ENCODE peak calls at places on chromosomes 13 and 19, in five cellular contexts. D is Peyer's patch; F is CD4-positive, alpha-beta memory T cell; P is pancreas; Y is H1. Z is an unnamed sample. For H3K4me1 and H3K27me3, the result is how much of the 10 kb centered on the place peaks cover.

GRCh38 chr13:38759390-38759789 is 72.5 kb downstream of the FREM2 start:
- DNase-seq in Y (no peak), F (no peak), D (no peak), P (no peak), Z (no peak)

GRCh38 chr13:74974234-74974879 is 507.6 kb downstream of the TBC1D4 start:
- DNase-seq in F (no peak), Y (no peak), P (no peak), D (no peak), Z (no peak)

GRCh38 chr13:101424381-101425155 is 8.3 kb upstream of the NALCN start:
- DNase-seq in P (no peak), Y (no peak), F (no peak), D (no peak), Z (no peak)

GRCh38 chr19:7505682-7506384 is 10.1 kb upstream of the ZNF358 start:
- DNase-seq in Y (no peak), F (no peak), D (peak), P (peak), Z (no peak)

GRCh38 chr13:67048084-67048792 is 181.9 kb downstream of the PCDH9 start:
- DNase-seq in Y (no peak), F (no peak), D (no peak), P (no peak), Z (no peak)

GRCh38 chr13:98941118-98941517 is 36.7 kb downstream of the DOCK9 start:
- DNase-seq in P (no peak), D (no peak), F (no peak), Y (no peak), Z (no peak)

GRCh38 chr19:33064117-33064777 is 441 bp downstream of the RHPN2 start:
- DNase-seq in Y (no peak), P (peak), F (peak), D (peak), Z (peak)

GRCh38 chr13:84192125-84192524 is 309.9 kb upstream of the SLITRK1 start:
- DNase-seq in D (no peak), P (no peak), F (no peak), Y (no peak), Z (no peak)

GRCh38 chr19:40365613-40366401 is 17.3 kb downstream of the PLD3 start:
- DNase-seq in P (peak), F (peak), D (peak), Y (peak), Z (peak)

GRCh38 chr19:45293682-45294081 is 29.0 kb downstream of the CKM start:
- DNase-seq in D (no peak), F (no peak), P (no peak), Y (no peak), Z (no peak)

GRCh38 chr13:79126706-79127105 is 279.3 kb downstream of the RBM26 start:
- DNase-seq in P (no peak), D (no peak), Y (no peak), F (no peak), Z (no peak)

GRCh38 chr13:83453723-83454122 is 428.6 kb downstream of the SLITRK1 start:
- DNase-seq in D (no peak), P (no peak), Y (no peak), F (no peak), Z (no peak)

GRCh38 chr13:44088911-44089851 is 209.5 kb downstream of the LACC1 start:
- DNase-seq in Y (no peak), D (no peak), F (peak), P (no peak), Z (no peak)

GRCh38 chr19:55369651-55370304 is 485 bp downstream of the IL11 start:
- DNase-seq in Y (no peak), P (no peak), D (no peak), F (no peak), Z (no peak)

GRCh38 chr13:31204592-31204991 is 4.8 kb downstream of the B3GLCT start:
- DNase-seq in Y (no peak), F (no peak), D (no peak), P (no peak), Z (no peak)

GRCh38 chr13:100875392-100876043 is 200.9 kb upstream of the TMTC4 start:
- DNase-seq in D (no peak), Y (no peak), P (no peak), F (no peak), Z (no peak)

GRCh38 chr19:9309974-9310446 is 372 bp upstream of the ZNF699 start:
- DNase-seq in D (no peak), Y (peak), F (no peak), P (no peak), Z (no peak)

GRCh38 chr13:25330541-25330940 is 29.1 kb downstream of the NUP58 start:
- DNase-seq in Y (no peak), P (no peak), D (no peak), F (no peak), Z (no peak)

GRCh38 chr13:103803349-103803748 is 737.1 kb upstream of the SLC10A2 start:
- DNase-seq in D (no peak), P (no peak), F (no peak), Y (no peak), Z (no peak)

GRCh38 chr19:47032171-47032811 is 12.7 kb downstream of the NPAS1 start:
- DNase-seq in Y (no peak), P (peak), D (peak), F (peak), Z (peak)

GRCh38 chr13:79621902-79622301 is 140.9 kb downstream of the NDFIP2 start:
- DNase-seq in Y (no peak), D (no peak), P (no peak), F (no peak), Z (no peak)

GRCh38 chr13:65725001-65725400 is 1505.1 kb downstream of the PCDH9 start:
- DNase-seq in D (no peak), F (no peak), Y (no peak), P (no peak), Z (no peak)

GRCh38 chr13:103222683-103223082 is 156.5 kb upstream of the SLC10A2 start:
- DNase-seq in D (no peak), P (no peak), Y (no peak), F (no peak), Z (no peak)

GRCh38 chr19:33468361-33469170 is 53.0 kb downstream of the PEPD start:
- DNase-seq in D (peak), Y (no peak), F (no peak), P (peak), Z (no peak)

GRCh38 chr13:20294497-20294896 is 62.4 kb upstream of the GJB6 start:
- DNase-seq in D (no peak), P (no peak), Y (no peak), F (no peak), Z (no peak)

GRCh38 chr13:84563611-84564010 is 681.3 kb upstream of the SLITRK1 start:
- DNase-seq in P (no peak), D (no peak), Y (no peak), F (no peak), Z (no peak)

GRCh38 chr13:37409756-37410155 is 188.8 kb downstream of the POSTN start:
- DNase-seq in P (no peak), F (no peak), Y (no peak), D (no peak), Z (no peak)

GRCh38 chr13:110070046-110070445 is 236.9 kb downstream of the COL4A1 start:
- DNase-seq in D (no peak), F (no peak), Y (no peak), P (no peak), Z (no peak)
- H3K4me3 ChIP-seq in D (no peak), F (no peak), Y (no peak), P (no peak), Z (no peak)

GRCh38 chr13:113208424-113209335 is at the start of gene PCID2:
- DNase-seq in Y (peak), D (peak), P (peak), F (peak), Z (peak)

GRCh38 chr13:113211774-113212173 is 2.4 kb downstream of the CUL4A start:
- DNase-seq in F (no peak), P (no peak), Y (no peak), D (no peak), Z (no peak)

GRCh38 chr13:113209880-113210421 is 538 bp downstream of the CUL4A start:
- DNase-seq in Y (no peak), D (peak), P (peak), F (peak), Z (peak)

GRCh38 chr13:113209336-113209879 is at the start of gene CUL4A:
- DNase-seq in D (peak), Y (no peak), F (peak), P (peak), Z (peak)

GRCh38 chr13:113210834-113211233 is 1.4 kb downstream of the CUL4A start:
- DNase-seq in F (no peak), Y (no peak), P (no peak), D (no peak), Z (no peak)
- H3K4me1 ChIP-seq in F (half or more), Y (under half), P (under half), D (under half), Z (half or more)

GRCh38 chr19:11267316-11268085 is 5.2 kb upstream of the DOCK6 start:
- DNase-seq in F (no peak), D (no peak), Y (no peak), P (no peak), Z (no peak)
- H3K27me3 ChIP-seq in F (under half), D (under half), Y (under half), P (under half), Z (under half)

DNA sequence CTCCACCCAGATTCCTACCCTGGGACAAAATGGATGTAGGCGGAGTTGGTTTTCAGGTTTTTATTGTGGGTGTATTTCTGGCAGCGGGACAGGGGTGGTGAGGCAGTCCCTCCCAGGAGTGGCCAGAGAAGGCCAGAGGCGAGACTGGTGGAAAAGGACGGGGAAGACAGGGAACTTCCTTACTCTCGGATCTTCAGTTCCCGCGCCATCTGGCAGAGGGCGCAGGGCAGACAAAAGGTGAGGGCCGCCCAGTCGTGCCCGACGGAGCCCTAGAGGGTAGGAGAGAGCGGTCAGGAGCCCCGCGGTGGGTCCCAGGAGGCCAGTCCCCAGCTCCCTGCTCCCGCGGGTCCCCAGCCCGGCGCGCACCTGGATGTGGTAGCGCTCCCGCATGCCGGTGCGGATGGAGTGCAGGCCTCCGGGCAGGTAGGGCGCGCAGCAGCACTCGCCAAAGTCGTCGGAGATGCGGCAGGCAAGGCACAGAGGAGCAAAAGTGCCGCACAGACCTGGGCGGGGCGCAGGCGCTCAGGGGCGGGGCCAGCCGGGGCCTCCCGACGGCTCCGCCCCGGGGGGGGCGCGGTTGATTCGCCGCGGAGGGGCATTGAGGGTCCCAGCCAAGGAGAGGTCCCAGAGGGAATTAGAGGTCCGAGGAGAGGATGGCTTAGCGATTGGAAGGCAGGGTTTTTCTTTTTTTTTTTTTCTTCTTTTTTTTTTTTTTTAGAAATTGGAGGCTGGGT is 3.0 kb downstream of the CNFN start:
- DNase-seq in F (peak), P (peak), Y (no peak), D (peak), Z (peak)
- H3K4me3 ChIP-seq in F (peak), P (peak), Y (peak), D (peak), Z (peak)

GRCh38 chr13:97229699-97230098 is 7.6 kb downstream of the MBNL2 start:
- DNase-seq in D (no peak), Y (no peak), F (no peak), P (no peak), Z (no peak)
- H3K4me1 ChIP-seq in D (under half), Y (under half), F (under half), P (under half), Z (under half)

DNA sequence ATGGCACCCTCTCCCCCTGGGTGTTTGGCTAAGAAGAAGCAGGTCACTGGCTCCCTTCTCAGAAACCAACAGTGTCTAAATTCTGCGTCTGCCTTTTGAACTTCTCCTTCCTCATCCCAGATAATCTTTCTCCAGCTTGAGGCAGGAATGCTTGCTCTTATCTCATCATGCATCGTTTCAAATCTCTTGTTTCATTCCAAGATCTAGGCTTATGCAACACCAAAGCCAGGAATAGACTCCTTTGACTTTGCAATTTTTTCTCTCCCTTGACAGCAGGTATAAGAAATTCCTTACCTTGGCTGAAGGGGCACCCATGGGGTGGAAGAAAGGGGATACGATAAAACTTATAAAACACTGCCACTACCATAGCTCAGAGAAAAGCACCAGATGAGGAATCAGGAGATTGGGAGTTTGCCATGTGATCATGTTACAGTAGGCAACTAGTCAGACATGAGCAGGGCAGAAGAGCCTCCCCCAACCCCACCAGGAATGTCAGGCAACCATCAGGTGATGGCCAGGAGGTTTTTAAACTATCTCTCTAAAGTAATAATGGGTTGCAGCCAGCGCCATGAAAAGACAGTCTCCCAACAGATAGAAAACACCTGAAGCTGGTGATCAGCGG is 498.9 kb downstream of the KLF12 start:
- DNase-seq in D (no peak), Y (no peak), P (no peak), F (no peak), Z (no peak)
- H3K27me3 ChIP-seq in D (under half), Y (under half), P (under half), F (under half), Z (under half)

GRCh38 chr19:1587872-1588271 is 4.8 kb downstream of the MBD3 start:
- DNase-seq in Y (no peak), F (no peak), D (no peak), P (no peak), Z (no peak)
- H3K4me3 ChIP-seq in Y (no peak), F (no peak), D (no peak), P (no peak), Z (no peak)

GRCh38 chr19:13058951-13059660 is 43.6 kb downstream of the LYL1 start:
- DNase-seq in Y (no peak), P (no peak), F (no peak), D (no peak), Z (no peak)
- H3K4me1 ChIP-seq in Y (under half), P (under half), F (under half), D (half or more), Z (under half)

Z was measured in CD8-positive, alpha-beta T cell.